ENCODE peak calls at places on chromosomes 16 and 17, in six cellular contexts. M is MM.1S, B is left lung, N is Panc1, U is AG04450, T is right atrium auricular region. P is an unnamed sample. For H3K27me3, the result is how much of the 10 kb centered on the place peaks cover.

GRCh38 chr17:33968350-33969044 is 286.6 kb upstream of the CCL2 start:
- DNase-seq in M (peak), B (no peak), N (no peak), U (no peak), T (no peak), P (no peak)

GRCh38 chr16:1580956-1581355 is 30.9 kb downstream of the IFT140 start:
- DNase-seq in M (no peak), B (no peak), N (no peak), U (no peak), T (no peak), P (no peak)

GRCh38 chr17:54992797-54993639 is 24.5 kb downstream of the STXBP4 start:
- DNase-seq in M (peak), B (no peak), N (no peak), U (no peak), T (no peak), P (no peak)

GRCh38 chr17:19652595-19652994 is 4.0 kb downstream of the ALDH3A2 start:
- DNase-seq in M (no peak), B (no peak), N (no peak), U (no peak), T (no peak), P (no peak)

GRCh38 chr17:43695968-43696865 is 34.5 kb upstream of the MEOX1 start:
- DNase-seq in M (no peak), B (no peak), N (no peak), U (no peak), T (no peak), P (no peak)

GRCh38 chr17:68384941-68385340 is 72.4 kb downstream of the WIPI1 start:
- DNase-seq in M (no peak), B (no peak), N (no peak), U (no peak), T (no peak), P (no peak)

GRCh38 chr16:87392823-87393679 is 915 bp downstream of the MAP1LC3B start:
- DNase-seq in M (peak), B (peak), N (no peak), U (no peak), T (no peak), P (peak)

GRCh38 chr17:2854662-2855061 is 58.4 kb downstream of the RAP1GAP2 start:
- DNase-seq in M (no peak), B (no peak), N (no peak), U (no peak), T (no peak), P (no peak)

GRCh38 chr16:951660-952301 is 19.0 kb downstream of the LMF1 start:
- DNase-seq in M (no peak), B (no peak), N (no peak), U (no peak), T (no peak), P (no peak)

GRCh38 chr16:49833796-49834195 is 22.1 kb downstream of the ZNF423 start:
- DNase-seq in M (no peak), B (no peak), N (no peak), U (no peak), T (no peak), P (no peak)

GRCh38 chr17:596287-596686 is 118.4 kb downstream of the VPS53 start:
- DNase-seq in M (no peak), B (peak), N (no peak), U (no peak), T (no peak), P (no peak)

GRCh38 chr17:34720760-34721159 is 141.4 kb downstream of the TMEM132E start:
- DNase-seq in M (no peak), B (no peak), N (peak), U (no peak), T (no peak), P (no peak)

GRCh38 chr17:146983-147761 is 9.8 kb downstream of the SCGB1C2 start:
- DNase-seq in M (no peak), B (peak), N (no peak), U (no peak), T (peak), P (no peak)

GRCh38 chr16:84959045-84959576 is 52.2 kb downstream of the ZDHHC7 start:
- DNase-seq in M (no peak), B (no peak), N (no peak), U (no peak), T (no peak), P (no peak)

GRCh38 chr17:58344791-58345157 is 7.2 kb downstream of the SUPT4H1 start:
- DNase-seq in M (peak), B (no peak), N (no peak), U (no peak), T (no peak), P (peak)

GRCh38 chr17:20925954-20926353 is 116.9 kb downstream of the USP22 start:
- DNase-seq in M (no peak), B (no peak), N (no peak), U (no peak), T (no peak), P (no peak)

GRCh38 chr17:39711851-39712250 is 12.0 kb downstream of the ERBB2 start:
- DNase-seq in M (no peak), B (no peak), N (no peak), U (no peak), T (no peak), P (no peak)

GRCh38 chr16:24302636-24303035 is 46.5 kb downstream of the CACNG3 start:
- DNase-seq in M (no peak), B (no peak), N (no peak), U (no peak), T (no peak), P (no peak)

GRCh38 chr17:83080641-83081560 is 1.5 kb downstream of the METRNL start:
- DNase-seq in M (no peak), B (no peak), N (no peak), U (no peak), T (no peak), P (no peak)

GRCh38 chr17:7186241-7186640 is 7.1 kb upstream of the ASGR1 start:
- DNase-seq in M (no peak), B (no peak), N (no peak), U (no peak), T (no peak), P (no peak)
- TF ChIP-seq CTCF in M (peak), B (no peak), N (no peak), U (peak), T (no peak), P (no peak)

DNA sequence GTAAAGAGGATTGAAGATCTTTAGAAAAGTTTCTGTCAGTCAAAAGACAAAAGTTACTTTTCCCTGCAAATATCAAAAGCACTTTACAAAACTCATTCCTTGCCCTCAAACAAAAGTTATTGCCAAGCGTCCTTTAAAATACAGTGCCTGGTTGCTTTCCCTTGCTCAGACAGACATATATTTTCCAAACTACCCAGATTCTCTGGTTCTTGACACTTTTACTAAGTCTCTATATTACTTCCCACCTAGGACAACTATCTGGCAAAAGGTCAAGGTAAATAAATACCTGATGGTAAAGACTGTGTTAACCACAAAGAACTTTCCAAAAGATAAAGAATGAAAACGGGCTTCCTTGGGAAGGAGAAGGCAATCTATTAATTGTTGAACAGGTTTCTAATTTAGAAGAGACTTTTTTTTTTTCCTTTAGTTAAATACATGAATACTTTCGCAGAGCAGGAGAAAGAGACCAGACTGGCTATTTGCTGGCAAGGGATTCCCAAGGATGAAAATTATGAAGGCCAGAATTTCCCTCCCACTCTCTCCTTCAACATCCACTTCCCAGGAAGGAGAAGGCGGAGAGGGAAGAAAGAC is 1.8 kb downstream of the HS3ST3A1 start:
- DNase-seq in M (no peak), B (no peak), N (no peak), U (no peak), T (no peak), P (no peak)
- H3K27me3 ChIP-seq in M (under half), B (half or more), N (under half), U (under half), T (under half), P (half or more)

DNA sequence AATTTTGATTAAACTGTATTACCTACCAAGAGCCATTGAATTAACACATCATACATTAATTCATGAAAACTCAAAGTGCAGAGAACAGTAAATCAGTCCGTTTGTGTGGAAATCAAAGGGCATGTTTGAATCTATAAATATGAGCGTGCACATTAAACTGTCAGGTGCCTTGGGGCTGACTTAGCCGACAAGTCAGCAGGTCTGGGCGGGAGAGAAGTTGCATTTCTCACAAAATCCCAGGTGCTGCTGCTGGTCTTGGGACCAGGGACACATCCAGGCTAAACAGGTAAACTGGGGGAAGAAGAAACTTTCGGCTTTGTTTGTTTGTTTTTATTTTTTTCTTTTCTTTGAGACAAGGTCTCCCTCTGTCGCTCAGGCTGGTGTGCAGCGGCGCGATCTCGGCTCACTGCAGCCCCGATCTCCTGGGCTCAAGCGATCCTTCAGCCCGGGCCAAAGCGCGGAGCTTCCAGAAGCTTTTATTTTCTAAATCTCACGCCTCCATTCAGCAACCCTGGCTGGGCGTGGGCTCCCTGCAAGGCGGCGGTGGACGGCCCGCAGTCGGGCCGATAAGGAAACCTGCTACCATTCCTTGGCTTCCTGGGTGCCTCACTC is 213.9 kb downstream of the MRTFB start:
- DNase-seq in M (peak), B (peak), N (peak), U (peak), T (no peak), P (no peak)
- TF ChIP-seq CTCF in M (peak), B (peak), N (peak), U (peak), T (no peak), P (peak)

DNA sequence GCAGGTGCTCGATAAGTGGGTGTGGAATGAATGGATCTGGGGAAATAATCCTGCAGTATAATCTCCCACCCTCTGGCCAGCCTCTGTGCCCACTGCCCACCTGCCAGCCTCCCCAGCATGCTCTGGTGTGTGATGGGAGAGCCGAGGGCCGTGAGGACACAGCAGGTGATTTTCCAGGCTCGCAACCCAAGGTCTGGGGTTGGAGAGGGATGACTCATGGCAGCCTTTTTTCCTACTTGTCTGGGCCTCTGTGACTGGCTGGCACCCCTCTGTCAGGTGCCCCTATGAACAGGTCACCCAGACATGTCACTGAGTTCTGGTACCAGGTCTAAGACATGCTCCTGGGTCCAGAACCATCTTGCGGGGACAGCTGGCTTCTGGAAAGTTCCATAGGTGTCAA is 385.7 kb upstream of the TNRC6C start:
- DNase-seq in M (no peak), B (peak), N (no peak), U (no peak), T (no peak), P (no peak)
- H3K27me3 ChIP-seq in M (under half), B (under half), N (under half), U (under half), T (under half), P (under half)

DNA sequence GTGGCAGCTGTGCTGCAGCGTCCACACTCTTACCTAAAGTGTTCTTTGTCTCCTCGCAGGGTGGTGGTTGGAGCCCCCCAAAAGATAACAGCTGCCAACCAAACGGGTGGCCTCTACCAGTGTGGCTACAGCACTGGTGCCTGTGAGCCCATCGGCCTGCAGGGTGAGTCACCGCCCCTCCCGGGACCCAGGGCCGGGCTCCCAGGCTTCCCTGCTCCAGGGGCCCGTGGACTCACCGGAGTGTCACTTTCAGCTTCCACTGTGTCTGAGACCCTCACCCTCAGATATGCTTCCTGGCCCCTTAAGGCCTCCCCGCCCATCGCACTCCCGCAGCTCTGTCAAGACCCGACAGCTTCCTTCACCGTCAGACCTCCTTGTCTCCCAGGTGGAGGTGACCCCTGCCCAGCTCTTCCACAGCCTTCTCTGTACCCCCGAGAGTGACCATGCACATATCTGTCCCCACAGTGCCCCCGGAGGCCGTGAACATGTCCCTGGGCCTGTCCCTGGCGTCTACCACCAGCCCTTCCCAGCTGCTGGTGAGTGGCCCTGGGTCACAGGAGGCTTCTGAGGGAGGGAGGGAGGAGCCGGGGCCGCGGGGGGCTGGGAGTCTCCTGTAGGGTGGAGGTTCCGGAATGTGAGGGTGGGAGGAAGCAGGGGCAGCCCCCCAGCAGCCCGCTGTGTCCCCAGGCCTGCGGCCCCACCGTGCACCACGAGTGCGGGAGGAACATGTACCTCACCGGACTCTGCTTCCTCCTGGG is 1.8 kb downstream of the ITGAX start:
- DNase-seq in M (no peak), B (no peak), N (no peak), U (no peak), T (no peak), P (no peak)
- TF ChIP-seq CTCF in M (no peak), B (no peak), N (no peak), U (no peak), T (no peak), P (no peak)

DNA sequence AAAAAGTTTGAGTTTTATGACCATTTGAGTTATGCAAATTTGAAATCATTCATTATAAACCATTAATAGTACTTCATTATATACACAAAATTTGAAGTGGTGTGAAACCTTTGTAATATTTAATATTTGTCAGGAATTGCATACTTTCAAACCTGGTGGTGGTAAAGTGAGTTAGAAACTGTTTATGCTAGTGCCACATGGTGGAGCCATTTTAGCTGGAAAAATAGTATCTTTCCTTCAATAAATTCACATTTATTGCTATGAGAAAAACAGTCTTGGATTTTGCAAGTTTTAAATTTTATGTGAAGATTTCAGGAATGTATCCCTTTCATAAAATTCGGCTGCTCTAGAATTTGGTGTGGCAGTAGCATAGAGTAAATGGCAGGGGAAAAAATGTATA is 7.3 kb upstream of the BLMH start:
- DNase-seq in M (no peak), B (no peak), N (no peak), U (no peak), T (no peak), P (no peak)
- H3K27me3 ChIP-seq in M (under half), B (under half), N (under half), U (under half), T (under half), P (under half)

DNA sequence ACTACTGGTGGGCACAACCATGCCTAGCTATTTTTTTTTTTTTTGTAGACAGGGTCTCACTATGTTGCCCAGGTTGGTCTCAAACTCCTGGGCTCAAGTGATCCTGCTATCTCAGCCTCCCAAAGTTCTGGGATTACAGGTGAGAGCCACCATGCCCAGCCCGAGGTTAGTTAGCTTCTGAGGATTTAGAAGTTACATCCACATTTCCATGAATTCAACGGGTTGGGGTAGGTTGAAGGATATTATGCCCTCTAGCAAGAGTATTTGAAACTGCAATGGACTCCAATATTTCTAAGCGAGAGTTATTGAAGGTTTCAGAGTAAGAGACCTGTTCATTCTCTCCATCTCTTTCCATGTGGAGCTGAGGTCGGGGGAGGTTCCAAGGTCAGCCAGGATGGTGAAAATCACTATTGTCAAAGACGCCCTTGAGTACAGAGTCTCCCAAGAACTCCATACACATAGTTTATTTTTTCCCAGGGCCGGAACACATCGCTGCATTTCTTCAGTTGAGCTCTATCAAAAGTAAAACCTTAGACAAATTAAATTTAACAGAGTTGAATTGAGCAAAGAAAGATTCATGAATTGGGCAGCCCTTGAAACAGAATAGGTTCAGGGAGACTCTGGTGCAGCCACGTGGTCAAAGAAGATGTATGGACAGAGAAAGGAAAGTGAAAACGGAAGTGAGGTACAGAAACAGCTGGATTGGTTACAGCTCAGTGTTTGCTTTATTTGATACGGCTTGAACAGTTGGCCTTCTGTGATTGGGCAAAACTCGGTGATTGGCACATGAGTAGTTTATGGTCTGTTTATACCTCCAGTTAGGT is 19.0 kb upstream of the ITPRIPL2 start:
- DNase-seq in M (peak), B (no peak), N (peak), U (no peak), T (no peak), P (no peak)
- TF ChIP-seq CTCF in M (no peak), B (no peak), N (peak), U (peak), T (no peak), P (no peak)

GRCh38 chr16:67531247-67531646 is 2.6 kb downstream of the RIPOR1 start:
- DNase-seq in M (no peak), B (no peak), N (no peak), U (no peak), T (no peak), P (no peak)
- H3K27me3 ChIP-seq in M (under half), B (under half), N (under half), U (under half), T (under half), P (under half)

DNA sequence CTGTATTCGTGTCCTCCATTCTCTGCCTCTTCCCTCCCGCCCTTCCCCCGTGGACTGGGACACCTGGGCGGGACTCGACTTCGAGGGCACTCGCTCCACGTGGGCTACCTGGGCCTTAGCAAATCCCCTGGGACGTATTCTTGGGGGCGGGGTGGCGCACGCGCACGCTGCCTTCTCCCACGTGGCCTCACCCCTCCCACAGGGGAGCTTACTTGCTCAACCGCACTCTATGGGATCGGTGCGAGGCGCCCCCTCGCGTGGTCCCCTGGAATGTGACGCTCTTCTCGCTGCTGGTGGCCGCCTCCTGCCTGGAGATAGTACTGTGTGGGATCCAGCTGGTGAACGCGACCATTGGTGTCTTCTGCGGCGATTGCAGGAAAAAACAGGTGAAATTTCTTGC is 3.5 kb downstream of the VMO1 start:
- DNase-seq in M (no peak), B (peak), N (no peak), U (no peak), T (no peak), P (no peak)
- TF ChIP-seq CTCF in M (no peak), B (no peak), N (no peak), U (no peak), T (no peak), P (no peak)

GRCh38 chr17:49635121-49635520 is 42.8 kb downstream of the SPOP start:
- DNase-seq in M (no peak), B (no peak), N (no peak), U (no peak), T (no peak), P (no peak)

GRCh38 chr17:49640556-49640955 is 37.3 kb downstream of the SPOP start:
- DNase-seq in M (no peak), B (no peak), N (no peak), U (no peak), T (no peak), P (no peak)

GRCh38 chr17:49637050-49637449 is 40.8 kb downstream of the SPOP start:
- DNase-seq in M (no peak), B (no peak), N (no peak), U (no peak), T (no peak), P (no peak)

GRCh38 chr17:49637739-49638138 is 40.2 kb downstream of the SPOP start:
- DNase-seq in M (no peak), B (no peak), N (no peak), U (no peak), T (no peak), P (no peak)

DNA sequence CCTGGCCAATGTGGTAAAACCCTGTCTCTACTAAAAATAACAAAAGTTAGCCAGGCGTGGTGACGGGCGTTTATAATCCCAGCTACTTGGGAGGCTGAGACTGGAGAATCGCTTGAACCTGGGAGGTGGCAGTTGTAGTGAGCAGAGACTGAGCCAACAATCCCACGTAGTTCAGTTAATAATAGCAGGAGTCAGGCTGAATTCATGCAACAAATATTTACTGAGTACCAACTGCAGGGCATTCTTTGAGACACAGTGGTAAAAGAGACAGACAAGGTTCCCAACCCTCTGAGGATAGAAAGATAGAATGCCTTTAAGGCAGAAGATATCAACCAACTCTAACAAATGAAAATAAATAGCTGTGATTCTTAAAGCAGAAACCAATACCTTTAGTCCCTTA is 39.1 kb downstream of the SPOP start:
- DNase-seq in M (no peak), B (no peak), N (no peak), U (no peak), T (no peak), P (no peak)
- H3K27me3 ChIP-seq in M (under half), B (under half), N (under half), U (under half), T (under half), P (under half)